ENCODE peak calls at places on chromosomes 12 and 14, in four cellular contexts. U, E, K and H are unnamed samples.

GRCh38 chr12:94187351-94187750 is 39.0 kb downstream of the PLXNC1 start:
- DNase-seq in U (no peak), K (no peak), E (no peak), H (no peak)

GRCh38 chr14:87261621-87262020 is 731.4 kb downstream of the GALC start:
- DNase-seq in E (no peak), U (no peak), K (no peak), H (no peak)

GRCh38 chr12:38838211-38838850 is 67.1 kb downstream of the CPNE8 start:
- DNase-seq in K (no peak), E (no peak), U (no peak), H (no peak)

GRCh38 chr14:33767721-33768457 is 183.0 kb downstream of the EGLN3 start:
- DNase-seq in E (no peak), K (no peak), U (no peak), H (no peak)

GRCh38 chr12:54059668-54060067 is 6.0 kb downstream of the HOXC4 start:
- DNase-seq in E (no peak), U (no peak), K (no peak), H (no peak)

GRCh38 chr14:100070310-100070709 is 5.1 kb downstream of the EVL start:
- DNase-seq in K (no peak), E (no peak), U (no peak), H (no peak)

GRCh38 chr12:42338280-42338679 is 12.3 kb downstream of the PPHLN1 start:
- DNase-seq in E (no peak), K (no peak), U (no peak), H (no peak)

GRCh38 chr12:8048906-8049305 is 16.4 kb downstream of the FOXJ2 start:
- DNase-seq in U (no peak), K (no peak), E (no peak), H (no peak)

GRCh38 chr14:35339761-35340406 is 47.7 kb downstream of the PSMA6 start:
- DNase-seq in E (no peak), K (no peak), U (no peak), H (no peak)

GRCh38 chr12:1912580-1913376 is 5.7 kb downstream of the CACNA2D4 start:
- DNase-seq in K (peak; percentile 47), E (no peak), U (no peak), H (no peak)

GRCh38 chr12:108835860-108836634 is 21.3 kb downstream of the SSH1 start:
- DNase-seq in K (no peak), U (no peak), E (no peak), H (no peak)

GRCh38 chr12:9064815-9065606 is 50.7 kb downstream of the A2M start:
- DNase-seq in E (no peak), U (peak; percentile 71), K (peak; percentile 67), H (peak; percentile 67)

GRCh38 chr12:130953783-130954543 is at the start of gene ADGRD1:
- DNase-seq in K (no peak), E (no peak), U (no peak), H (peak; percentile 59)

GRCh38 chr12:14394317-14395058 is 29.0 kb downstream of the ATF7IP start:
- DNase-seq in E (peak; percentile 34), U (peak; percentile 79), K (peak; percentile 53), H (peak; percentile 4)

GRCh38 chr14:74515891-74516412 is 22.4 kb downstream of the ISCA2 start:
- DNase-seq in E (no peak), U (no peak), K (no peak), H (no peak)

GRCh38 chr12:90311561-90311960 is 602.9 kb upstream of the ATP2B1 start:
- DNase-seq in K (no peak), U (no peak), E (no peak), H (no peak)

GRCh38 chr12:89863332-89863938 is 154.8 kb upstream of the ATP2B1 start:
- DNase-seq in U (no peak), E (no peak), K (no peak), H (no peak)

GRCh38 chr12:89160716-89161123 is 191.6 kb downstream of the DUSP6 start:
- DNase-seq in E (peak; percentile 8), K (peak; percentile 89), U (no peak), H (no peak)

GRCh38 chr14:73227812-73228781 is 9.2 kb upstream of the PAPLN start:
- DNase-seq in E (peak; percentile 63), U (no peak), K (peak; percentile 97), H (no peak)

GRCh38 chr12:11078246-11078645 is 13.9 kb downstream of the TAS2R43 start:
- DNase-seq in E (no peak), U (no peak), K (no peak), H (no peak)

GRCh38 chr14:37900582-37900981 is 305.2 kb downstream of the TTC6 start:
- DNase-seq in K (no peak), E (no peak), U (no peak), H (no peak)

GRCh38 chr14:66045572-66046021 is 440.6 kb upstream of the CCDC196 start:
- DNase-seq in E (no peak), K (no peak), U (no peak), H (no peak)

GRCh38 chr12:92735131-92735721 is 32.4 kb downstream of the PLEKHG7 start:
- DNase-seq in K (peak; percentile 69), U (no peak), E (no peak), H (no peak)

GRCh38 chr12:6772331-6772695 is at the start of gene LAG3:
- DNase-seq in E (no peak), K (no peak), U (no peak), H (no peak)

GRCh38 chr12:106840217-106840616 is 65.7 kb downstream of the RIC8B start:
- DNase-seq in U (no peak), K (peak; percentile 50), E (no peak), H (peak; percentile 13)

GRCh38 chr12:4825139-4825858 is 84.4 kb upstream of the KCNA1 start:
- DNase-seq in U (no peak), K (no peak), E (no peak), H (no peak)

GRCh38 chr14:101108579-101109346 is 205.2 kb upstream of the RTL1 start:
- DNase-seq in E (no peak), U (no peak), K (no peak), H (no peak)

GRCh38 chr12:123223241-123223668 is 9.7 kb downstream of the MPHOSPH9 start:
- DNase-seq in U (no peak), E (no peak), K (no peak), H (no peak)

GRCh38 chr14:98579140-98579539 is 692.9 kb downstream of the BCL11B start:
- DNase-seq in E (no peak), U (no peak), K (peak; percentile 1), H (no peak)

GRCh38 chr12:45878630-45879255 is 111.6 kb downstream of the SCAF11 start:
- DNase-seq in U (no peak), E (no peak), K (peak; percentile 25), H (no peak)

GRCh38 chr12:27595231-27595642 is 71.2 kb downstream of the PPFIBP1 start:
- DNase-seq in K (peak; percentile 30), E (no peak), U (no peak), H (peak; percentile 9)

GRCh38 chr12:123101467-123102004 is 49.4 kb downstream of the PITPNM2 start:
- DNase-seq in E (no peak), U (no peak), K (no peak), H (no peak)

GRCh38 chr14:31024577-31025334 is 693 bp upstream of the AP4S1 start:
- DNase-seq in U (no peak), K (peak; percentile 51), E (no peak), H (no peak)

GRCh38 chr12:81350309-81350708 is 272.4 kb downstream of the ACSS3 start:
- DNase-seq in U (no peak), E (no peak), K (no peak), H (no peak)

GRCh38 chr12:27946396-27946795 is 26.1 kb downstream of the PTHLH start:
- DNase-seq in E (no peak), K (no peak), U (no peak), H (no peak)

GRCh38 chr14:78152246-78153068 is 17.7 kb upstream of the NRXN3 start:
- DNase-seq in U (no peak), E (no peak), K (no peak), H (no peak)

GRCh38 chr14:79098324-79098723 is 928.2 kb downstream of the NRXN3 start:
- DNase-seq in K (no peak), U (no peak), E (no peak), H (no peak)

GRCh38 chr12:106139422-106140141 is 828 bp upstream of the NUAK1 start:
- DNase-seq in K (peak; percentile 72), U (peak; percentile 56), E (no peak), H (peak; percentile 79)

DNA sequence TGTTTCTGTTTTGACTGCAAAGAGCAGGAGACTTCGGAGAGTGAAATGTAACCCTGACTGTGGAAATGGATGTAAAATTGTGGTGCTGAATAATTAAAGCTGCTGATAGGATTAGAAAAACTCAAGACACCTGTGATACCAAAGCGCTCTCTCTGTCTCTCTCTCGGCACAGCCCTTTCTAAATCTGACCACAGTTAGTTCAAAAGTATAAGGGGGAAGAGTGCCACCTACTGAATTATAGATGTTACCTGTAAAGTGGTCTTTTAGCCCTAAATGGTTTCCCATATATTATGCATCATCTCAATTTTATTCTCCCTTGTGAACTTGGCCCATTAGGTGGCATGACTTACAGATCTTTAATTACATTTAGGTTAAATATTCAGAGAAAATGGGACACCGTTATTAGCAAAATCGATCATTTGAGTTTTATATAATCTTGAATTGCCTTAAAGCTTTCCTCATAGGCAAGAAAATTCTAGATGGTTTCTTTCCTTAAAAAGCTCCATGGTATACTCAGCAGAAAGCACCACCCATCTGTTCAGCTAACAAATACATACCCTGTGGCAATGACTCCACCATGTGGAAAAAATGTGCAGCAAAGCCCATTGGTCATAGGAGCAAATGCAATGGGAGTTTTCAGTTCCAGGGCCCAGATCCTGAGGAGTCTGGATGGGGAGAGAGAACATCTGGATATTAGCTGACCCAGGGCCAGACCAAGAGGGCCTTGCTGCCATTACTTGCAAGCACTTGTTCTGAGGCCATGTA is 18.1 kb downstream of the RFC5 start:
- DNase-seq in U (no peak), E (peak; percentile 36), K (peak; percentile 75), H (peak; percentile 12)
- TF ChIP-seq CTCF in U (peak; percentile 60), E (peak; percentile 53), K (peak; percentile 78), H (peak; percentile 26)

GRCh38 chr14:24211311-24211710 is 2.0 kb downstream of the CHMP4A start:
- DNase-seq in E (no peak), U (no peak), K (no peak), H (no peak)

GRCh38 chr14:24216345-24216699 is 456 bp upstream of the MDP1 start:
- DNase-seq in K (no peak), U (no peak), E (no peak), H (no peak)

GRCh38 chr14:24212924-24213865 is at the start of gene CHMP4A:
- DNase-seq in U (peak; percentile 95), K (peak; percentile 97), E (peak; percentile 99), H (peak; percentile 93)

GRCh38 chr14:24215495-24216344 is at the start of gene MDP1:
- DNase-seq in E (peak; percentile 88), U (peak; percentile 78), K (peak; percentile 93), H (peak; percentile 80)

GRCh38 chr14:24213866-24214652 is 771 bp upstream of the CHMP4A start:
- DNase-seq in E (no peak), K (no peak), U (no peak), H (no peak)
- TF ChIP-seq CTCF in E (no peak), K (no peak), U (no peak), H (no peak)

GRCh38 chr12:111687255-111687654 is 1.4 kb downstream of the ACAD10 start:
- DNase-seq in K (peak; percentile 43), U (no peak), E (peak; percentile 16), H (no peak)
- TF ChIP-seq CTCF in K (peak; percentile 65), U (peak; percentile 33), E (peak; percentile 45), H (no peak)

DNA sequence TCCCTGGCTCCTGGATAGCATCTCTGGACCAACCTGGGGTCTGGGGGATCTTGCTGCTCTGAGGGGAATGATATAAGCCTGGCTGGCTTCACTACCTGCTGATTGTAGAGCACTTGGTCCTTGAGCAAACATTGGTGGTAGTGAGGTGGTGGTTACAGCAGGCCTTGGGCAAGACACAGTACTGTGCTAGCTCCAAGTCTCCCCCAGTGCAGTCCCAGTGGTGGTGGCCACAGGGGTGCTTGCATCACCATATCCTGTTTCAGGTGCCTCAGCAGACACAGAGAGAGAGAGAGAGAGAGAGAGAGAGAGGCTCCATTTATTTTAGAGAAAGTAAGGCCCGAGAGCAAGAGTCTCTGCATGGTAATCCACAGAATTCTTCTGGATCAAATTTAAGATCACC is 186.3 kb downstream of the MYRFL start:
- DNase-seq in U (no peak), K (no peak), E (no peak), H (no peak)
- TF ChIP-seq CTCF in U (no peak), K (no peak), E (no peak), H (no peak)